ENCODE peak calls at places on chromosome 17, in five cellular contexts. L, U, G, V and Y are unnamed samples. For H3K36me3 and H3K4me1, the result is how much of the 10 kb centered on the place peaks cover.

GRCh38 chr17:39677581-39678339 is 9.5 kb downstream of the PNMT start:
- DNase-seq in V (peak), U (no peak), L (peak), G (no peak), Y (peak)

GRCh38 chr17:82985973-82986372 is 93.4 kb upstream of the METRNL start:
- DNase-seq in L (no peak), U (peak), V (no peak), G (no peak), Y (peak)

GRCh38 chr17:41678907-41679739 is 9.6 kb upstream of the EIF1 start:
- DNase-seq in V (peak), L (no peak), G (no peak), U (peak), Y (no peak)

GRCh38 chr17:61325382-61326073 is 74.1 kb upstream of the TBX2 start:
- DNase-seq in G (no peak), U (no peak), L (no peak), V (no peak), Y (no peak)

GRCh38 chr17:58452738-58453137 is 35.4 kb upstream of the RNF43 start:
- DNase-seq in L (no peak), U (peak), G (no peak), V (no peak), Y (no peak)

GRCh38 chr17:56292010-56292409 is 138.7 kb downstream of the ANKFN1 start:
- DNase-seq in G (no peak), L (no peak), V (no peak), U (peak), Y (no peak)

GRCh38 chr17:83200746-83201145 is 121.3 kb downstream of the METRNL start:
- DNase-seq in G (no peak), L (peak), U (no peak), V (peak), Y (peak)

GRCh38 chr17:80101160-80101945 is at the start of gene GAA:
- DNase-seq in G (peak), U (peak), V (peak), L (peak), Y (peak)

GRCh38 chr17:20961551-20961950 is 81.3 kb downstream of the USP22 start:
- DNase-seq in U (no peak), V (no peak), L (no peak), G (no peak), Y (no peak)

GRCh38 chr17:78563189-78564145 is 13.7 kb downstream of the DNAH17 start:
- DNase-seq in V (peak), L (no peak), U (no peak), G (no peak), Y (peak)

GRCh38 chr17:82101767-82102679 is 4.0 kb upstream of the FASN start:
- DNase-seq in G (no peak), V (no peak), U (no peak), L (no peak), Y (no peak)

DNA sequence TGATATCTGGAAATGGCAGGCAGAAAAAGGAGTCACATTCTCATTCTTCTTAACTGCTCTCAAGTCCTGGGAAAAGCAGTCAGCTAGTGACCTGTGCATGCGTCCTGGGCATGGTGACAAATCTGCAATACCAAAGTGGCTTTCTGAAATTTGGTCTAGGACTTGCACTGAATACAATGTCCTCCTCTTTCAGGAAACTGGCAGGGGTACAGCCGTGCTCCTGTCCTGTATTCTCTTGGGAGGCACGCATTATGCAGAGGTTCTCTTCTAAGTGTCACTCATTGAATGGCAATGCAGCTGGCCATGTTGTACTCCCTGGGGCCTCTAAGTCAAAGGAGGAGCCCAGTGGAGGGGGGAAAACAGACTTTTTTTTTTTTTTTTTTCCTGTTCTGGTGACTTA is 10.6 kb downstream of the PHF12 start:
- DNase-seq in U (no peak), V (no peak), L (no peak), G (no peak), Y (no peak)
- H3K36me3 ChIP-seq in U (under half), V (under half), L (under half), G (under half), Y (under half)

DNA sequence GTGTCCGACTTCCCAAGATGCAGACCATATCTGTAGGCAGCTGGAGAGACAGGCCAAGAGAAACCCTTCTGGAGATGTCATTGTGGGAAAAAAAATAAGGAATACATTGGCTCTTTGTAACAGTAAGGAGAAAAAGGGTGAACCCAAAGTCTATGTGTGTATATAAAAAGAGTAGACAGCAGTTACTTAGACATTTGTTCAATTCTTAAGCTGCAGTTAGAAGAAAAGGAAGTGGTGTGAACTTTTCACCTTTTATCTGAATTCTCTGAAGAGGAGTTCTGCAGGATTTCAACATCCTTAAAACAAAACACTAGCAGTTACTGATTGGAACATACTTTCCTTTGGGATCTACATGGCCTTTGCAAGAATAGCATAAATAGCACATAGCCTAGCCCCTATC is 21.7 kb downstream of the FAM117A start:
- DNase-seq in U (no peak), L (no peak), V (no peak), G (no peak), Y (no peak)
- H3K4me1 ChIP-seq in U (under half), L (half or more), V (half or more), G (under half), Y (under half)

DNA sequence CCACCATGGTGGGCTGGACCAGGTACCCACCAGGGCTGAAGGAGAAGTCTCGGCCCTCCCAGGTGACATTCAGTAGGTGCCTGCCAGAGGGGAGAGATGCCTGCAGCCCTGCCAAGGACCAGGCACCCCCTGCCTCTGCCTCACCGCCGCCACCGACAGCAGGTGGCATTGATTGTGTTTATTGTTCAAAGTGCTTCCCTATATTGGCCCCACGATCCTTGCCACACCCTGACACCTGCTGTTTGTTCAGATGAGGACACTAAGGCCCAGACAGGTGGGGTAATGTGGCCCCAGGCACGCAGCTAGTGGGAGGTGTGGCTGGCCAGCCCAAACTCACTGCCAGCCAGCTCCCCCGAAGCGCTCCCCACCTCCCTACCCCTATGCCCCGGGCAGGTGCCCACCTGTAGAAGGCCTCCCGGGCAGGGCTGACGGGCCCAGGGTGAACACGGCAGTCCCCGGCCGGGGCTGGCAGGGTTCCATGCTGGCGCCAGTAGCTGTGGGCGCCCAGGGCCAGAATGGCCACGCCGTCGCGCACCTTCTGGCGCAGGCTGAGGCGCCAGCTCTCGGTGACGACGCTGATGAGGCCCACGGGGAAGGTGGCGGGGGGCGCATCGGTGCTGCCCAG is 8.0 kb downstream of the GRIN2C start:
- DNase-seq in L (no peak), G (no peak), V (no peak), U (no peak), Y (no peak)
- H3K4me3 ChIP-seq in L (no peak), G (no peak), V (no peak), U (no peak), Y (no peak)

GRCh38 chr17:7850970-7851437 is 3.9 kb upstream of the TMEM88 start:
- DNase-seq in V (peak), G (no peak), L (no peak), U (no peak), Y (no peak)
- H3K36me3 ChIP-seq in V (half or more), G (under half), L (half or more), U (under half), Y (under half)